ENCODE peak calls at places on chromosomes 6 and 20, in six cellular contexts. Y is transverse colon, F is heart left ventricle, K is Peyer's patch, Q is A549, P is esophagus squamous epithelium. I is an unnamed sample.

GRCh38 chr6:109051301-109051700 is 43.3 kb downstream of the SESN1 start:
- DNase-seq in F (no peak), Q (no peak), P (no peak), Y (no peak), K (no peak), I (no peak)

GRCh38 chr6:137531376-137532092 is 37.3 kb upstream of the OLIG3 start:
- DNase-seq in F (no peak), Q (no peak), Y (no peak), P (no peak), K (no peak), I (no peak)

GRCh38 chr6:4658486-4658885 is 117.7 kb upstream of the CDYL start:
- DNase-seq in Q (no peak), K (no peak), F (no peak), P (no peak), Y (no peak), I (no peak)

GRCh38 chr6:108748063-108748462 is 100.2 kb upstream of the ARMC2 start:
- DNase-seq in Q (no peak), K (no peak), F (no peak), Y (no peak), P (no peak), I (no peak)

GRCh38 chr6:99119109-99120031 is 171.6 kb upstream of the FBXL4 start:
- DNase-seq in Q (peak; percentile 27), P (no peak), F (no peak), K (no peak), Y (no peak), I (peak; percentile 14)

GRCh38 chr6:71351190-71351589 is 62.6 kb downstream of the OGFRL1 start:
- DNase-seq in K (no peak), P (no peak), F (no peak), Y (no peak), Q (no peak), I (no peak)

GRCh38 chr6:145214570-145214969 is 520.8 kb downstream of the EPM2A start:
- DNase-seq in P (no peak), F (no peak), Y (no peak), Q (peak; percentile 13), K (no peak), I (peak; percentile 29)

GRCh38 chr6:125827788-125828313 is 37.1 kb downstream of the NCOA7 start:
- DNase-seq in P (no peak), Y (no peak), Q (no peak), K (no peak), F (no peak), I (no peak)

GRCh38 chr6:108621117-108621516 is 60.4 kb downstream of the FOXO3 start:
- DNase-seq in Q (no peak), Y (peak; percentile 35), F (no peak), K (no peak), P (no peak), I (peak; percentile 29)

GRCh38 chr6:12602951-12603710 is 113.4 kb upstream of the PHACTR1 start:
- DNase-seq in K (no peak), Y (peak; percentile 19), Q (peak; percentile 88), P (no peak), F (peak; percentile 33), I (peak; percentile 39)

GRCh38 chr6:142275146-142276006 is 26.4 kb upstream of the ADGRG6 start:
- DNase-seq in K (no peak), F (no peak), Y (no peak), P (no peak), Q (no peak), I (no peak)

GRCh38 chr6:2019051-2019450 is 226.4 kb downstream of the GMDS start:
- DNase-seq in F (no peak), Q (no peak), Y (no peak), K (no peak), P (no peak), I (no peak)

DNA sequence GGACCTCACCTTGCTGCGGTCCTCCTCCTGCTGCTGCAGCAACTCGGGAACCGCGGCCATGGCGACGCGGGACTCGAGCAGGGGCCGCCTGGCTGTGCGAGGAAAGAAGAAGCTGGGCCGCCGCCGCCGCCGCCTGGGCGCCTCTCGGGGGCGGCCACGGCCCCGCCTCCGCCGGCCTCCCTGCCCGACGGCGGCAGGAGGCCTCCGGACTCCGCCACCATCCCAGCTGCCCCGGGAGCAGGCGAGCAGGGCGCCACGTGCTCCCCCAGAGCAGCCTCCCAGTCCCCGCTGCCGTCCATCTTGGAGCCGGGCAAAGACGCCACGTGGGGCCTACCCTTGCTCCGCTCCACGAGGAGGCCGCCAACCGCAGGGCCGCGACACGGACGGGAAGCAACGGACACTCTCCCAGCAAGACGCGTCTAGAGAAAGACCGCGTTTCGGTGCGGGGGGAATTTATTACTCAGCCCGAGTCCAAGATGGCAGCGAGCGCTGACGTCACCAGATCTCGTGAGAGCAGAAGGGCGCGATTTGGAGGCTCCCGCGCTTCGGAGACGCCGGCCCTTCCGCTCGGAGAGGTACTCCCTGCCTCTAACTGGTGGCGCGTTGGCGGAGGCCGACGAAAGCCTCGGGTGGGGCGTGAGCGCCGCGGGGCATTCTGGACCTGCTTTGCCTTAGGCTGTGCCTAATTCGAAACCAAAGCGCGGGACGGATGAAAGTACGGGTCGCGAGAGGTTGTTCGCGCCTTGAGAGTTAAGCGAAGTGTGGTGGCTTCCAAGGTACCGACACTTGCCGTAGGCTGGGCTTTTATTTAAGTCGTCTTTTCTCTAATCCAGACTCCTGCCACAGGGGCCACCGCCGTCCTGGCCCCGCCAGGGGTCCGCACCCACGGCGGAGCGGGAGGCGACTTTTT is at the start of the genes MGME1 and SNX5:
- DNase-seq in K (peak; percentile 99), Q (peak; percentile 100), F (peak; percentile 100), Y (peak; percentile 100), P (peak; percentile 95), I (peak; percentile 98)
- TF ChIP-seq POLR2A in K (peak; percentile 67), Q (peak; percentile 97), F (no peak), Y (peak; percentile 53), P (peak; percentile 59), I (peak; percentile 60)

DNA sequence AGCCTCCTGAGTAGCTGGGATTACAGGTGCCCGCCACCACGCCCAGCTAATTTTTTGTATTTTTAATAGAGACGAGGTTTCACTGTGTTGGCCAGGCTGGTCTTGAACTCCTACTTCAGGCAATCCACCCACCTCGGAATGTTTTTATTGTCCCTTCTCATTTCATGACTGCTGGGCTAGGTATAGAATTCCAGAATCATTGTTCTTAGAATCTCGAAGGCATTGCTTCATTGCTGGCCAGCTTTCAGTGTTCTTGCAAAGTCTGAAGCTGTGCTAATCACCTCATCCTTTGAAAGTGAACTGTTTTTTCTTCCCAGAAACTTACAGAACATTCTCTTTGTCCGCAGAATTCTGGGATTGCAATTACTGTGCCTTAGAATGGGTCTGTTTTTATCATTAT is 49.0 kb downstream of the PTPN1 start:
- DNase-seq in Q (no peak), F (no peak), P (no peak), Y (no peak), K (no peak), I (no peak)
- H3K4me1 ChIP-seq in Q (peaks cover 53% of the 10 kb centered on the region), F (peaks cover 19% of the 10 kb centered on the region), P (peaks cover 18% of the 10 kb centered on the region), Y (peaks cover 19% of the 10 kb centered on the region), K (no peaks in the 10 kb centered on the region), I (peaks cover 12% of the 10 kb centered on the region)

DNA sequence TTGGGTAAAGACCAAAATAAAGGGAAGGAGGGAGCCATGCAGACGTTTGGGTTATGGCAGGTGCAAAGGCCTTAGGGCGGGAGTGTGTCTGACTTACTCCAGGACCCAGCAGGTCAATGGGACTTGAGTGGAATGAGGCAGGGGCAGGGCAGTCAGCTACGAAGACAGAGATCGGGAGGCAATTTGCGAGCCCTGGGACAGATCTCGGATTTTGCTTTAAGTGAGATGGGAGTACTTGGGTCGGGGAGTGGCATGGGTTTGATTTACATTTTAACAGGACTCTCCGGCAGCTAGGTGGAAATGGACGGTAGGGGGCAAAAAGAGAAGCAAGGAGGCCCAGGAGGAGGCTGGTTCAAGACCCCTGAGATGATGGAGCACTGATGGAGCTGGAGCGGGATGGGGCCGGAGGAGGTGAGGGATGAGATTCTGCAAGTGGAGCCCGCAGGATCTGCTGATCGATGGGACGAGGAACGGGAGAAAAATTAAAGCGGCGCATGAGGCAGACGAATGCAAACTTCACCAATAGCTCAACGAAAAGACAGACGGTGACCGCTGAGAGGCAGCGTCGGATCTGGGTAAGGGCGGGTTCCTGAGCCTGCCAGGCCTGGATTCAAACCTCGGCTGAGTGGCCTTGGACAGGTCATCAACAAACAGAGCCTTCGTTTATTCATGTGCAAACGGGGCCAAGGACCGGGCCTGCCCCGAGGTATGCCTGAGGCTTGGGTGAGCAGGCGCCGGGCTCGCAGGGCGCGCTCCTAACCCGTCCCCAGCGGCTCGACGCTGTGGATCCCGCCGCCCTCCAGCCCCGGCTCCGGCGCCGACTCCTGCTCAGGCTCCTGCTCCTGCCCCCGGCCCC is 774 bp upstream of the RBCK1 start:
- DNase-seq in F (peak; percentile 85), Q (peak; percentile 91), P (no peak), Y (peak; percentile 80), K (peak; percentile 90), I (peak; percentile 87)
- TF ChIP-seq POLR2A in F (no peak), Q (peak; percentile 74), P (peak; percentile 43), Y (no peak), K (peak; percentile 60), I (peak; percentile 41)

GRCh38 chr6:35495258-35496035 is 1.4 kb downstream of the TEAD3 start:
- DNase-seq in Q (no peak), F (no peak), K (peak; percentile 54), Y (no peak), P (no peak), I (no peak)
- H3K4me1 ChIP-seq in Q (peaks cover 11% of the 10 kb centered on the region), F (peaks cover 39% of the 10 kb centered on the region), K (peaks cover 4% of the 10 kb centered on the region), Y (peaks cover 58% of the 10 kb centered on the region), P (peaks cover 51% of the 10 kb centered on the region), I (peaks cover 53% of the 10 kb centered on the region)

GRCh38 chr6:52654592-52654991 is 16.3 kb upstream of the TMEM14A start:
- DNase-seq in K (no peak), F (no peak), Y (no peak), Q (no peak), P (no peak), I (no peak)

GRCh38 chr6:52662031-52662430 is 8.9 kb upstream of the TMEM14A start:
- DNase-seq in Y (no peak), Q (no peak), F (no peak), K (no peak), P (no peak), I (no peak)

GRCh38 chr6:52654007-52654406 is 16.9 kb upstream of the TMEM14A start:
- DNase-seq in F (no peak), Y (no peak), K (no peak), Q (no peak), P (no peak), I (no peak)

GRCh38 chr6:52661551-52661950 is 9.4 kb upstream of the TMEM14A start:
- DNase-seq in Y (no peak), F (no peak), P (no peak), K (no peak), Q (no peak), I (no peak)

GRCh38 chr6:52657870-52658269 is 13.0 kb upstream of the TMEM14A start:
- DNase-seq in P (no peak), K (no peak), F (no peak), Y (no peak), Q (no peak), I (no peak)
- TF ChIP-seq POLR2A in P (no peak), K (no peak), F (no peak), Y (no peak), Q (no peak), I (no peak)

DNA sequence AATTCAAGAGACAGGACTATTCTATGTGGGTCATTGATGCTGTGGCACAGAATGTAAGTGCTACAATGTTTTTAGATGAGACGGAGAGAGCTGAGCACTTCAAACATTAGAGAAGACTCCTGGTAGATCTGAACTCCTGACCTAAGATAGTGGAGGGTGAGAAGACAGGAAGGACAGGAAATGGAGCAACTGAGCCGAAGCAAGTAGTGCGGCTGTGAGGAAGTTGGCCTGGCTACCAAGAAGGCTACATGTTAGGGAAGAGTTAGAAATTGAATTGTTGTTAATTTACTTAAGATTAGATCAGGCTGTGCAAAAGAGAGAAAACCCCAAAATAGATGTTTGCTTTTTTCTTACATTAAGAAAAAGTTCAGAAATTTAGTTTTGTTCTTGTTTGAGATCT is 14.4 kb upstream of the MLIP start:
- DNase-seq in Q (no peak), F (no peak), K (no peak), Y (no peak), P (no peak), I (no peak)
- H3K4me1 ChIP-seq in Q (no peaks in the 10 kb centered on the region), F (no peaks in the 10 kb centered on the region), K (no peaks in the 10 kb centered on the region), Y (no peaks in the 10 kb centered on the region), P (no peaks in the 10 kb centered on the region), I (no peaks in the 10 kb centered on the region)